ENCODE peak calls at places on chromosomes 5 and 9, in five cellular contexts. F, O, L, X and T are unnamed samples. For H3K36me3, the result is how much of the 10 kb centered on the place peaks cover.

GRCh38 chr9:28946648-28947047 is 1373.4 kb upstream of the C9orf72 start:
- DNase-seq in F (no peak), O (no peak), L (no peak), X (no peak), T (no peak)

GRCh38 chr5:69527128-69527745 is 32.8 kb upstream of the GTF2H2C start:
- DNase-seq in F (no peak), O (no peak), L (no peak), X (no peak), T (no peak)

GRCh38 chr5:170495796-170496195 is 8.0 kb upstream of the KCNIP1 start:
- DNase-seq in F (no peak), O (no peak), L (no peak), X (no peak), T (no peak)

GRCh38 chr5:52148679-52149078 is 639.0 kb upstream of the ITGA1 start:
- DNase-seq in F (no peak), O (no peak), L (no peak), X (no peak), T (no peak)

GRCh38 chr5:42781584-42781983 is 25.0 kb downstream of the CCDC152 start:
- DNase-seq in F (no peak), O (no peak), L (no peak), X (no peak), T (no peak)

GRCh38 chr5:141476132-141476909 is 555 bp downstream of the PCDHGC3 start:
- DNase-seq in F (peak), O (no peak), L (peak), X (peak), T (no peak)

GRCh38 chr5:79827159-79827562 is 137.5 kb downstream of the CMYA5 start:
- DNase-seq in F (no peak), O (no peak), L (peak), X (no peak), T (no peak)

GRCh38 chr5:134511796-134512660 is 13.4 kb upstream of the JADE2 start:
- DNase-seq in F (peak), O (no peak), L (peak), X (peak), T (no peak)

GRCh38 chr9:116144038-116144437 is 9.6 kb upstream of the PAPPA start:
- DNase-seq in F (no peak), O (no peak), L (peak), X (no peak), T (no peak)

GRCh38 chr9:111300140-111300735 is 29.8 kb downstream of the OR2K2 start:
- DNase-seq in F (no peak), O (no peak), L (no peak), X (no peak), T (no peak)

GRCh38 chr9:33809506-33809905 is 7.5 kb upstream of the UBE2R2 start:
- DNase-seq in F (no peak), O (no peak), L (no peak), X (no peak), T (no peak)

GRCh38 chr9:37913480-37914153 is 9.7 kb upstream of the SLC25A51 start:
- DNase-seq in F (peak), O (peak), L (no peak), X (peak), T (peak)

GRCh38 chr5:8730194-8730593 is 815.7 kb downstream of the SEMA5A start:
- DNase-seq in F (no peak), O (no peak), L (peak), X (no peak), T (no peak)

GRCh38 chr9:69637801-69638200 is 34.4 kb downstream of the APBA1 start:
- DNase-seq in F (no peak), O (no peak), L (peak), X (no peak), T (no peak)

GRCh38 chr5:25963251-25964008 is 1075.0 kb downstream of the CDH9 start:
- DNase-seq in F (no peak), O (no peak), L (no peak), X (no peak), T (no peak)

GRCh38 chr9:12889402-12890106 is 114.7 kb downstream of the LURAP1L start:
- DNase-seq in F (no peak), O (no peak), L (no peak), X (no peak), T (no peak)

GRCh38 chr5:1515921-1516571 is 7.7 kb downstream of the LPCAT1 start:
- DNase-seq in F (no peak), O (peak), L (peak), X (peak), T (no peak)

GRCh38 chr9:92642041-92642451 is 27.9 kb downstream of the IPPK start:
- DNase-seq in F (no peak), O (no peak), L (no peak), X (no peak), T (no peak)
- H3K36me3 ChIP-seq in F (under half), O (under half), L (under half), X (under half), T (half or more)

GRCh38 chr5:96808541-96808828 is 740 bp upstream of the ERAP1 start:
- DNase-seq in F (no peak), O (no peak), L (no peak), X (no peak), T (no peak)

GRCh38 chr5:96809898-96810297 is 2.2 kb upstream of the ERAP1 start:
- DNase-seq in F (no peak), O (no peak), L (peak), X (no peak), T (no peak)

GRCh38 chr5:96812851-96813250 is 5.1 kb upstream of the ERAP1 start:
- DNase-seq in F (no peak), O (no peak), L (no peak), X (no peak), T (no peak)

GRCh38 chr5:96807099-96807654 is 568 bp downstream of the ERAP1 start:
- DNase-seq in F (peak), O (no peak), L (peak), X (peak), T (peak)

DNA sequence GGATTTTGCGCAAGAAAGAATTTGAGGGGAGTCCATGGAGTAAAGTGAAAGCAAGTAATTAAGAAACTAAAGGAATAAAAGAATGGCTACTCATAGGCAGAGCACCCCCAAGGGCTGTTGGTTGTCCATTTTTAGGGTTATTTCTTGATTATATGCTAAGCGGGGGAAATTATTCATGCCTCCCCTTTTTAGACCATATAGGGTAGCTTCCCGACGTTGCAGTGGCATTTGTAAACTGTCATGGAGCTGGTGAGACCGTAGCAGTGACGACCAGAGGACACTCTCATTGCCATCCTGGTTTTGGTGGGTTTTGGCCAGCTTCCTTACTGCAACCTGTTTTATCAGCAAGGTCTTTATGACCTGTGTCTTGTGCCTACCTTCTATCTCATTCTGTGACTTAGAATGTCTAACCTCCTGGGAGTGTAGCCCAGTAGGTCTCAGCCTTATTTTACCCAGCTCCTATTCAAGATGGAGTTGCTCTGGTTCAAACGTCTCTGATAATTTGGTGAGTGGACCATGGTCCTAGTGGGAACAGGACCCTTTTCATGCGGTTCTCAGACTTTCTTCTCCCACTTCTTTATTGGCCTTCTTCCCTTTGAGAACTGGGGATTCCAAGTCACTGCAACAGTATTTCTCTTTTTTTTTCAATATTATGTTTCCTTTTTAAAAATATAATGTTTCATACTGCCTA is 1.3 kb upstream of the ERAP1 start:
- DNase-seq in F (no peak), O (no peak), L (no peak), X (no peak), T (no peak)
- H3K4me2 ChIP-seq in F (peak), O (peak), L (peak), X (peak), T (no peak)

GRCh38 chr9:98768344-98768743 is 28.0 kb downstream of the ANKS6 start:
- DNase-seq in F (no peak), O (no peak), L (no peak), X (no peak), T (no peak)
- H3K36me3 ChIP-seq in F (under half), O (under half), L (under half), X (under half), T (half or more)

GRCh38 chr9:35826071-35826701 is 2.3 kb downstream of the FAM221B start:
- DNase-seq in F (peak), O (peak), L (peak), X (peak), T (peak)
- H3K4me2 ChIP-seq in F (no peak), O (peak), L (peak), X (no peak), T (no peak)

GRCh38 chr9:96009223-96009602 is 133.7 kb downstream of the ERCC6L2 start:
- DNase-seq in F (no peak), O (no peak), L (no peak), X (no peak), T (no peak)
- H3K36me3 ChIP-seq in F (under half), O (under half), L (under half), X (under half), T (under half)

GRCh38 chr5:138967806-138968448 is 92.8 kb upstream of the LRRTM2 start:
- DNase-seq in F (no peak), O (peak), L (no peak), X (no peak), T (no peak)

GRCh38 chr5:138969323-138970013 is 94.3 kb upstream of the LRRTM2 start:
- DNase-seq in F (no peak), O (no peak), L (no peak), X (no peak), T (no peak)

GRCh38 chr5:138966236-138966985 is 91.3 kb upstream of the LRRTM2 start:
- DNase-seq in F (no peak), O (no peak), L (no peak), X (no peak), T (no peak)

GRCh38 chr5:138965631-138966030 is 90.5 kb upstream of the LRRTM2 start:
- DNase-seq in F (no peak), O (no peak), L (no peak), X (no peak), T (no peak)

GRCh38 chr5:138968601-138969000 is 93.5 kb upstream of the LRRTM2 start:
- DNase-seq in F (no peak), O (no peak), L (no peak), X (no peak), T (no peak)
- H3K4me2 ChIP-seq in F (no peak), O (no peak), L (no peak), X (no peak), T (no peak)